ENCODE peak calls at places on chromosomes 4 and X, in five cellular contexts. F is suprapubic skin, D is H1, H is breast epithelium, K is HCT116. Y is an unnamed sample.

GRCh38 chrX:83916525-83916924 is 55.6 kb downstream of the CYLC1 start:
- DNase-seq in K (no peak), H (no peak), F (no peak), D (no peak), Y (no peak)

GRCh38 chr4:2812985-2813384 is 20.1 kb downstream of the SH3BP2 start:
- DNase-seq in D (no peak), F (no peak), H (no peak), K (no peak), Y (no peak)

GRCh38 chr4:97558204-97558804 is 585.0 kb downstream of the STPG2 start:
- DNase-seq in K (no peak), F (no peak), H (no peak), D (no peak), Y (no peak)

GRCh38 chr4:119070301-119070700 is 65.3 kb upstream of the MYOZ2 start:
- DNase-seq in K (no peak), H (no peak), F (no peak), D (no peak), Y (peak)

GRCh38 chr4:38821739-38822138 is 17.1 kb upstream of the TLR1 start:
- DNase-seq in K (no peak), H (no peak), D (no peak), F (no peak), Y (no peak)

GRCh38 chrX:49137492-49137891 is 14.0 kb upstream of the GPKOW start:
- DNase-seq in F (no peak), H (no peak), K (no peak), D (no peak), Y (no peak)

GRCh38 chr4:182745268-182745667 is 171.9 kb downstream of the DCTD start:
- DNase-seq in K (no peak), D (no peak), H (no peak), F (no peak), Y (peak)

GRCh38 chr4:136471051-136471450 is 1061.2 kb downstream of the PCDH18 start:
- DNase-seq in D (no peak), K (no peak), H (no peak), F (no peak), Y (no peak)

GRCh38 chr4:71396382-71396781 is 57.6 kb downstream of the SLC4A4 start:
- DNase-seq in D (no peak), F (no peak), K (no peak), H (no peak), Y (no peak)

GRCh38 chr4:4784379-4784778 is 75.1 kb upstream of the MSX1 start:
- DNase-seq in D (no peak), H (no peak), K (no peak), F (no peak), Y (no peak)

GRCh38 chr4:62191446-62191845 is 991.3 kb downstream of the ADGRL3 start:
- DNase-seq in H (no peak), D (no peak), F (no peak), K (no peak), Y (no peak)

GRCh38 chrX:13816899-13817298 is at the start of gene GPM6B:
- DNase-seq in K (no peak), F (no peak), D (peak), H (no peak), Y (no peak)

GRCh38 chr4:153365003-153365402 is 20.5 kb downstream of the MND1 start:
- DNase-seq in K (no peak), F (no peak), H (no peak), D (no peak), Y (no peak)

GRCh38 chr4:28686618-28687017 is 1826.0 kb downstream of the STIM2 start:
- DNase-seq in H (no peak), K (peak), F (no peak), D (peak), Y (no peak)

GRCh38 chr4:185683222-185683621 is 128.8 kb downstream of the SORBS2 start:
- DNase-seq in F (no peak), D (no peak), H (no peak), K (no peak), Y (no peak)

GRCh38 chr4:112312610-112313239 is 15.6 kb downstream of the ALPK1 start:
- DNase-seq in K (no peak), D (no peak), H (no peak), F (no peak), Y (no peak)

GRCh38 chr4:168585168-168586091 is 88.6 kb downstream of the PALLD start:
- DNase-seq in K (peak), D (peak), F (peak), H (peak), Y (peak)

GRCh38 chr4:140395668-140396067 is 22.2 kb downstream of the SCOC start:
- DNase-seq in K (no peak), D (no peak), H (no peak), F (no peak), Y (no peak)

GRCh38 chr4:5921578-5921977 is 28.7 kb upstream of the CRMP1 start:
- DNase-seq in D (no peak), H (no peak), F (no peak), K (no peak), Y (no peak)

GRCh38 chrX:3175659-3176438 is 134.6 kb downstream of the ARSF start:
- DNase-seq in D (no peak), F (no peak), H (no peak), K (no peak), Y (no peak)

GRCh38 chr4:84666444-84666843 is 83.5 kb downstream of the CDS1 start:
- DNase-seq in F (no peak), H (no peak), D (no peak), K (no peak), Y (no peak)

GRCh38 chr4:83603130-83603529 is 67.2 kb downstream of the GPAT3 start:
- DNase-seq in H (no peak), K (no peak), D (no peak), F (no peak), Y (no peak)

GRCh38 chrX:68998716-68999115 is 166.5 kb downstream of the PJA1 start:
- DNase-seq in H (no peak), D (peak), F (peak), K (no peak), Y (no peak)

DNA sequence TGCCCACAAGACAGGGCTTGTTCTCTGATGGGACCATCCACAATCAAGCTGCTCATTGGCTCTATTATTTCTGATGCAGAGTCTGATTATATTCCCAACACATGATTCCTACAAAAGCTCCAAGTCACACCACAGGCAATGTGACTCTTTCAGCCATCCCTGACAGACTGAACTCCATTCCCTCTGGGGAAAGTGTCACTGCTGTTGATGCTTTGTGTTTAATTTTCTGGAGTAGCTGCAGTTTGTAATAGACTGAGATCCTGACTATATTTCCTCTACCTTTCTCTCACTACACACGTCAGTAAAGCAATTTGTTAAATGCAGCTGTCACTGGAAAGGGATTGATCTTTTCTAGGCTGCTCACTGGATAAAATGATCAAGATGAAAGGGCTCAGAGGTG is 55.4 kb upstream of the BCLAF3 start:
- DNase-seq in F (no peak), D (no peak), K (no peak), H (no peak), Y (no peak)
- TF ChIP-seq CTCF in F (no peak), D (no peak), K (no peak), H (no peak), Y (no peak)

GRCh38 chr4:78645853-78646757 is 94.5 kb downstream of the ANXA3 start:
- DNase-seq in H (peak), F (peak), D (no peak), K (no peak), Y (peak)
- TF ChIP-seq POLR2AphosphoS5 in H (peak), F (no peak), D (no peak), K (no peak), Y (peak)

DNA sequence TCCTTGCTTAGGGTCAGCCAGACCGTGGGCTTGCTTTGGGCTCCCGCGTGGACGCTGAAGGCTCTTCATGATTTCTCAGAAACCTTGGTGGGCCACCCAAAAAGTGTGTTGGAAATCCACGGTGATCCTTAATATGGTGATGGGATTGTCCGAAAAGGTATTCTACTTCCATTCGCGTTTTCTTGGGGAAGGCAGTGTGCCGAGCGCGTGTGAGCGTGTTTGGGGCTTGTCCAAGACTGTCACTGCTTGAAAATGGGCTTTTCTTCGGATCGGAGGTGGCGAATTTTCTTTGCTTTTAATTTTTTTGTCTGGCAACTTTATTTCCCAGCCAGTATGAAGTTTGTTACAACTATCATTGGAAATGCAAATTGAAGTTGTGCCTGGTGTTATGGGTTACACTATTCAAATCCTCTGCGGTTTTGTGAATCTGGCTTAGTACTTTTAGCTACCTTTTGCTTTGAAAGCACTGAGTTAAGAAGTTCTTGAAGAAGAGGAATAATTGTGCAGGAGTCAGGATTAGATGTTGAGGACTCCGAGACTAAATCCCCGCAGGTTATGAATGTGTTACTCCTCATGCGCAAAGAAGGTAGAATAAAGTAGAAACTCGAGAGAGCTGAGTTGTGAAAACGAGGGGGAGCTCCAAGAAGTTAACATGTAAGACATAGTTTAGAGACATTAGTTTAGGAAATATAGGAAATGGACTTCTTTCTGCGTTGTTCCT is 3.2 kb downstream of the SPRY1 start:
- DNase-seq in D (no peak), K (no peak), H (no peak), F (no peak), Y (peak)
- TF ChIP-seq CTCF in D (no peak), K (no peak), H (no peak), F (no peak), Y (no peak)

DNA sequence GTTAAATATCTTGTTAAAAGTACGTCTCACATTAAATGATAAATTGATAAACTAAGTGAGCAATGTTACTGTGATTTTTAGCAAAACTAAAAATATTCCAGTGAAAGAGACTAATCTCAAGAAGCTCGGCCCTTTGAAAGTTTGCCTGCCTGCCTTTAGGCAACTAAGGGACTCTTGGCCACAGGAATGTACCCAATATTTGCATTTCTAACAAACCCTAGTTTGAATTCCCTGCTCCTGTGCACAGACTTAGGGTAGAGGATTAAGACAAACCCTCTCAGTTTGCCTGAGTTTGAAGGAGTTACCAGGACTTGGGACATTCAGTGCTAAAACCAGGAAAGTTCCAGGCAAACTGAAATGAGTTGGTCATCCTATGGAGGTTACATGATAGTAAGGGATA is 157.1 kb downstream of the SCFD2 start:
- DNase-seq in K (no peak), F (no peak), D (no peak), H (no peak), Y (no peak)
- TF ChIP-seq POLR2AphosphoS5 in K (no peak), F (no peak), D (no peak), H (no peak), Y (no peak)

GRCh38 chr4:48780867-48781219 is 764 bp upstream of the FRYL start:
- DNase-seq in F (peak), D (no peak), H (no peak), K (no peak), Y (peak)

GRCh38 chr4:48779998-48780866 is at the start of gene FRYL:
- DNase-seq in D (peak), K (peak), H (peak), F (peak), Y (peak)

GRCh38 chr4:48777739-48778138 is 2.3 kb downstream of the FRYL start:
- DNase-seq in D (no peak), H (no peak), F (no peak), K (no peak), Y (no peak)

GRCh38 chr4:48778431-48779094 is 1.5 kb downstream of the FRYL start:
- DNase-seq in H (no peak), K (no peak), D (no peak), F (no peak), Y (no peak)

DNA sequence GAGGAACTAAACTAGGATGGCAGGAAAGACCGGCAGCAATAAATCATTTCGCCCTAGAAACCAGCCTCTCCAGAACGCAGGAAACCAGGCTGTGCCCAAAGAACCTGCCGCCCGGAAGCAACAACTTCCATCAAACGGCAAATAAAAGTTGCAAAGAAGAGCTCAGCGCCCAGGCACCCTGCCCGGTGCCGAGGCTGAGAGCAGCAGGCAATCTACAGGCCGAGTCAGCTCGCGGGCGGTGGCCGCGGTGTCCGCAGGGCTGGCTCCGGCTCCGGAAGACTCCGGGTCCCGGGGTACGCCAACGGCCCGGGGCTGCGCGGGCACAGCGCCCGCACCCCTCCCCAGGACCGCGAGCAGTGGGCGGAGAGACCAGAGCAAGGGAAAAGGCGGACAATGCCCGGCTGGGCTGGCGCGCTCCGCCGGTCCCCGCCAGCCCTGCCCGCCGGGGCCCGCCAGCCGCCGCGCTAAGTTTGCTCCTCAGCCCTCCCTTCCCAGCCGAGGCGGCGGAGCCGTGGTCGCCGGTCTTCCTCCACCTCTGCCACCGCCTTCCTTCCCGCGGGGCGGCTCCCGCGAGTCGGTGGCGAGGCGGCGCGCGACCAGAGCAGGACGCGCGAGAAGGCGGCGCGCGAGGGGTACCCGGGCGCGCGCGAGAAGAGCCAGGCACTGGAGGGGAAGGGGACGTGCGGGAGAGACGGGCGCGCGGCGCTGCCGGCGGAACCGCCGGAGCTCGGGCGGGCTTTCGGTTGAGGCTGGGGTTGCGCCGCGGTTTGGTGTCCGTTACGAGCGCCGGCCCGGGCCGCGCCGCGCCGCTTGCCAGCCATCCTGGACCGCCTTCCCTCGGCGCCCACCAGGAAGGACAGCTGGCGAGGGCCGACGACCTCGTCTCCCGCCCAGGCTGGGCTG is 733 bp downstream of the FRYL start:
- DNase-seq in K (no peak), D (peak), F (peak), H (peak), Y (peak)
- TF ChIP-seq CTCF in K (no peak), D (no peak), F (no peak), H (no peak), Y (no peak)

GRCh38 chr4:78693777-78694456 is 82.2 kb upstream of the BMP2K start:
- DNase-seq in K (no peak), D (no peak), H (no peak), F (no peak), Y (no peak)
- TF ChIP-seq POLR2AphosphoS5 in K (no peak), D (no peak), H (no peak), F (no peak), Y (no peak)